ENCODE peak calls at places on chromosomes 1 and 21, in eight cellular contexts. A is SK-N-SH, S is A673, Y is osteocyte, J is progenitor cell of endocrine pancreas, M is stomach, P is neural progenitor cell, I is glutamatergic neuron. H is an unnamed sample.

GRCh38 chr1:175095978-175096611 is 28.5 kb downstream of the TNN start:
- DNase-seq in P (no peak), Y (no peak), I (no peak), M (no peak), J (no peak), A (no peak), S (no peak), H (no peak)

GRCh38 chr1:10626781-10627410 is 152.1 kb downstream of the PEX14 start:
- DNase-seq in P (no peak), A (no peak), Y (no peak), J (no peak), I (no peak), M (no peak), S (no peak), H (no peak)

GRCh38 chr1:5976231-5976630 is 16.0 kb downstream of the NPHP4 start:
- DNase-seq in Y (no peak), S (no peak), I (no peak), A (no peak), J (no peak), P (no peak), M (no peak), H (no peak)

GRCh38 chr1:68916227-68916853 is 419.5 kb upstream of the DEPDC1 start:
- DNase-seq in A (no peak), P (no peak), S (no peak), M (peak; percentile 30), Y (no peak), J (no peak), I (no peak), H (no peak)

GRCh38 chr21:34182436-34182835 is 109.1 kb downstream of the MRPS6 start:
- DNase-seq in P (no peak), Y (no peak), J (no peak), S (no peak), M (no peak), I (no peak), A (no peak), H (no peak)

GRCh38 chr1:88800382-88801051 is 90.8 kb downstream of the GTF2B start:
- DNase-seq in Y (no peak), P (peak; percentile 52), M (no peak), S (peak; percentile 72), J (no peak), I (no peak), A (peak; percentile 36), H (no peak)

GRCh38 chr1:3568815-3569435 is 42.4 kb downstream of the MEGF6 start:
- DNase-seq in A (no peak), S (no peak), I (no peak), J (no peak), Y (no peak), P (no peak), M (no peak), H (no peak)

GRCh38 chr1:15196069-15196468 is 42.5 kb downstream of the TMEM51 start:
- DNase-seq in Y (no peak), A (no peak), S (no peak), M (no peak), I (no peak), P (no peak), J (no peak), H (no peak)

GRCh38 chr1:22287946-22288520 is 145.1 kb upstream of the WNT4 start:
- DNase-seq in M (peak; percentile 7), I (no peak), Y (peak; percentile 73), J (no peak), A (peak; percentile 17), S (no peak), P (no peak), H (no peak)

GRCh38 chr1:65959896-65960295 is 167.2 kb downstream of the PDE4B start:
- DNase-seq in J (no peak), Y (no peak), P (no peak), A (no peak), S (no peak), I (no peak), M (peak; percentile 28), H (no peak)

GRCh38 chr1:201190005-201190404 is 619 bp upstream of the IGFN1 start:
- DNase-seq in J (no peak), M (no peak), I (no peak), S (no peak), Y (no peak), A (no peak), P (no peak), H (no peak)

GRCh38 chr1:25054526-25054925 is 124.5 kb upstream of the RUNX3 start:
- DNase-seq in A (no peak), J (no peak), S (no peak), Y (no peak), I (no peak), P (no peak), M (no peak), H (no peak)

GRCh38 chr1:25051504-25051903 is 121.4 kb upstream of the RUNX3 start:
- DNase-seq in A (no peak), P (no peak), S (no peak), J (no peak), M (no peak), I (peak; percentile 2), Y (no peak), H (no peak)

GRCh38 chr1:25051906-25052305 is 121.8 kb upstream of the RUNX3 start:
- DNase-seq in I (peak; percentile 58), J (no peak), P (no peak), A (peak; percentile 46), S (no peak), M (no peak), Y (no peak), H (no peak)

GRCh38 chr1:25055045-25055780 is 125.1 kb upstream of the RUNX3 start:
- DNase-seq in A (peak; percentile 50), S (no peak), J (no peak), I (no peak), P (no peak), Y (no peak), M (no peak), H (no peak)

GRCh38 chr1:25053576-25054075 is 123.5 kb upstream of the RUNX3 start:
- DNase-seq in P (no peak), S (no peak), A (no peak), I (no peak), M (no peak), J (no peak), Y (no peak), H (no peak)
- TF ChIP-seq CTCF in P (no peak), S (no peak), A (no peak), I (no peak), M (no peak), J (no peak), Y (no peak), H (no peak)

GRCh38 chr1:53683986-53684740 is 54.8 kb downstream of the GLIS1 start:
- DNase-seq in S (peak; percentile 5), I (no peak), A (no peak), P (peak; percentile 41), J (no peak), M (no peak), Y (no peak), H (no peak)
- TF ChIP-seq CTCF in S (peak; percentile 36), I (no peak), A (peak; percentile 33), P (peak; percentile 46), J (peak; percentile 34), M (no peak), Y (peak; percentile 45), H (no peak)

GRCh38 chr21:30829659-30830058 is at the start of gene KRTAP7-1:
- DNase-seq in Y (no peak), P (no peak), M (no peak), S (no peak), J (no peak), I (no peak), A (no peak), H (no peak)

GRCh38 chr21:30831194-30831765 is 1.7 kb upstream of the KRTAP7-1 start:
- DNase-seq in J (no peak), I (peak; percentile 55), S (peak; percentile 46), P (peak; percentile 59), M (no peak), A (peak; percentile 21), Y (no peak), H (no peak)
- TF ChIP-seq CTCF in J (peak; percentile 62), I (peak; percentile 93), S (peak; percentile 61), P (peak; percentile 75), M (peak; percentile 27), A (peak; percentile 58), Y (peak; percentile 34), H (no peak)

DNA sequence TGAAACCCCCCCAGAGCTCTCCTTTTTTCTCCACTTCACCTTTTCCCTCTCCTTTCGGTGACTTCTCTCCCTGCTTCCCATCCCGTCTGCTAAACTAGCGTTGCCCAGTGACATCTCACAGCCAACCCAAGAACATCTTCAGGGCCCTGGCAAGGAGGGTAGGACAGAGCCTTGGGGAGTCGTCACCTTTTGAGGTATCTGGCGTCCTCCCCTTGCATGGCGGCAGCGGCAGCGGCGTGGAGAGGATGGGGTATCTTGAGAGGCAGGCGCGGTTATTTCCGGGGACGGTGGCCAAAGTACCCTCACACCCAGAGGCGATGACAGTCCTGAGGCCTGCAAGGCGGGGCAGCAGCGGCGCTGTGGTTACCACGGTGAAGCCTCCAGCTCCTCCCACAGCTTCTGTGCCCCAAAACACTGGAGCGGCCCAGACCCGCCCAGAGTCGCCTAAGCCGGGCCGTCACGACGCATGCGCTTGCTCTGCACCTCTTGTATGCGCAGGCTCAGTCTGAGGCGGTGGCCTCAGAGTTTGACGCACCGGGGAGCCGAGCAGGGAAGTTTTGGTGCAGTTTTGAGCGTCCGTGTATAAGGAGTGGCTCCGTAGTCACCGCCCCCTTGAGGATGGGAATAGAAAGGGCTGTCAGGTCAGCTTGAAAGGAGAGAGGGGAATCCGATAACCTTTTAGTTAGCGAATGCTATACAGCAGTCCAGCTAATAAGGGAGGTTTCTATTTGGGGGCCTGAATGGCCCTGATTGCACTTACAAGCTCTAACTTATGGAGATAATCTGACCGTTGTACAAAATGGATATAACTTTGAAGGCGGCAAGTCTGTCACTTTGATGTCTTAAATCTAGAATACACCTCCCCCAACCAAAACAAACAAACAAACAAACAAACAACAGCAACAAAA is at the start of gene KIFAP3:
- DNase-seq in A (peak; percentile 88), J (peak; percentile 91), M (peak; percentile 96), Y (peak; percentile 98), S (peak; percentile 99), I (peak; percentile 96), P (peak; percentile 99), H (peak; percentile 96)
- TF ChIP-seq CTCF in A (peak; percentile 63), J (peak; percentile 58), M (peak; percentile 17), Y (peak; percentile 68), S (peak; percentile 66), I (peak; percentile 53), P (peak; percentile 60), H (peak; percentile 28)

DNA sequence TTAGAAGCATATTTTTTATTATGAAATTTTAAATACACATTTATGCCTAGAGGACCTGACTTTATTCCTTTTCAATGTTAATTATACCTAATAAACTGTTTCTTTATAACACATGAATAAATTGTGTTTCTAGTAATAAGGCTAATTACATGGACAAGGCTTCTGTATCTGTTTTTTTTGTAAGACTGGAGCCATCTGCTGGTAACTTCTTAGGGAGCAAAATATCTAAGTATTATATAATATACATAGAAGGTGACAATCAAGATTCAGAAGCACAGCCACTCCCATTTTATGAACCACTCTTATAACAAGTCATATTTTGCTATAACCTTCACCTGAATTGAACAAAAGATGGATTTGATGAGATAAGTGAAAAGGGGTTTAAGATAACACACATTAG is 84.2 kb downstream of the LBR start:
- DNase-seq in A (no peak), J (no peak), P (no peak), M (no peak), S (peak; percentile 54), Y (no peak), I (no peak), H (no peak)
- TF ChIP-seq CTCF in A (peak; percentile 43), J (no peak), P (peak; percentile 21), M (no peak), S (peak; percentile 70), Y (peak; percentile 21), I (no peak), H (no peak)